ENCODE peak calls at places on chromosomes 4 and X, in nine cellular contexts. One of them, this sample, is unnamed.

GRCh38 chr4:185831125-185831815 is 19.3 kb upstream of the SORBS2 start:
- DNase-seq in cardiac fibroblast: no peak
- DNase-seq in transverse colon: no peak
- DNase-seq in skeletal muscle cell: no peak
- DNase-seq in astrocyte of the spinal cord: no peak
- DNase-seq in CD8-positive, alpha-beta T cell: no peak
- DNase-seq in small intestine: no peak
- DNase-seq in choroid plexus epithelial cell: no peak
- DNase-seq in IMR-90: no peak
- DNase-seq in this sample: no peak

GRCh38 chrX:44344194-44344593 is 722 bp upstream of the EFHC2 start:
- DNase-seq in cardiac fibroblast: no peak
- DNase-seq in transverse colon: peak; percentile 38
- DNase-seq in skeletal muscle cell: no peak
- DNase-seq in astrocyte of the spinal cord: no peak
- DNase-seq in CD8-positive, alpha-beta T cell: peak; percentile 69
- DNase-seq in small intestine: peak; percentile 9
- DNase-seq in choroid plexus epithelial cell: no peak
- DNase-seq in IMR-90: no peak
- DNase-seq in this sample: peak; percentile 24

GRCh38 chr4:36065274-36065871 is 178.9 kb downstream of the ARAP2 start:
- DNase-seq in cardiac fibroblast: no peak
- DNase-seq in transverse colon: no peak
- DNase-seq in skeletal muscle cell: no peak
- DNase-seq in astrocyte of the spinal cord: no peak
- DNase-seq in CD8-positive, alpha-beta T cell: no peak
- DNase-seq in small intestine: no peak
- DNase-seq in choroid plexus epithelial cell: no peak
- DNase-seq in IMR-90: no peak
- DNase-seq in this sample: no peak

GRCh38 chrX:55450259-55450658 is 1.7 kb upstream of the MAGEH1 start:
- DNase-seq in cardiac fibroblast: peak; percentile 7
- DNase-seq in transverse colon: no peak
- DNase-seq in skeletal muscle cell: peak; percentile 2
- DNase-seq in astrocyte of the spinal cord: no peak
- DNase-seq in CD8-positive, alpha-beta T cell: no peak
- DNase-seq in small intestine: peak; percentile 0
- DNase-seq in choroid plexus epithelial cell: peak; percentile 18
- DNase-seq in IMR-90: peak; percentile 12
- DNase-seq in this sample: no peak

GRCh38 chr4:138595731-138596465 is 353.7 kb upstream of the SLC7A11 start:
- DNase-seq in cardiac fibroblast: no peak
- DNase-seq in transverse colon: no peak
- DNase-seq in skeletal muscle cell: peak; percentile 22
- DNase-seq in astrocyte of the spinal cord: peak; percentile 35
- DNase-seq in CD8-positive, alpha-beta T cell: no peak
- DNase-seq in small intestine: no peak
- DNase-seq in choroid plexus epithelial cell: no peak
- DNase-seq in IMR-90: peak; percentile 70
- DNase-seq in this sample: no peak

GRCh38 chrX:104270212-104270611 is 15.5 kb upstream of the ESX1 start:
- DNase-seq in cardiac fibroblast: no peak
- DNase-seq in transverse colon: no peak
- DNase-seq in skeletal muscle cell: no peak
- DNase-seq in astrocyte of the spinal cord: no peak
- DNase-seq in CD8-positive, alpha-beta T cell: no peak
- DNase-seq in small intestine: no peak
- DNase-seq in choroid plexus epithelial cell: no peak
- DNase-seq in IMR-90: no peak
- DNase-seq in this sample: no peak

GRCh38 chr4:98873059-98873458 is 55.9 kb downstream of the EIF4E start:
- DNase-seq in cardiac fibroblast: peak; percentile 59
- DNase-seq in transverse colon: no peak
- DNase-seq in skeletal muscle cell: no peak
- DNase-seq in astrocyte of the spinal cord: peak; percentile 65
- DNase-seq in CD8-positive, alpha-beta T cell: no peak
- DNase-seq in small intestine: no peak
- DNase-seq in choroid plexus epithelial cell: peak; percentile 76
- DNase-seq in IMR-90: peak; percentile 35
- DNase-seq in this sample: no peak

GRCh38 chrX:113929004-113929403 is 654.9 kb upstream of the HTR2C start:
- DNase-seq in cardiac fibroblast: peak; percentile 48
- DNase-seq in transverse colon: peak; percentile 17
- DNase-seq in skeletal muscle cell: no peak
- DNase-seq in astrocyte of the spinal cord: peak; percentile 19
- DNase-seq in CD8-positive, alpha-beta T cell: no peak
- DNase-seq in small intestine: peak; percentile 0
- DNase-seq in choroid plexus epithelial cell: peak; percentile 25
- DNase-seq in IMR-90: peak; percentile 10
- DNase-seq in this sample: peak; percentile 8

GRCh38 chr4:12861422-12861821 is 622.7 kb downstream of the RAB28 start:
- DNase-seq in cardiac fibroblast: no peak
- DNase-seq in transverse colon: no peak
- DNase-seq in skeletal muscle cell: no peak
- DNase-seq in astrocyte of the spinal cord: no peak
- DNase-seq in CD8-positive, alpha-beta T cell: no peak
- DNase-seq in small intestine: no peak
- DNase-seq in choroid plexus epithelial cell: no peak
- DNase-seq in IMR-90: no peak
- DNase-seq in this sample: no peak

GRCh38 chrX:12865359-12865758 is 1.5 kb upstream of the TLR7 start:
- DNase-seq in cardiac fibroblast: peak; percentile 3
- DNase-seq in transverse colon: no peak
- DNase-seq in skeletal muscle cell: no peak
- DNase-seq in astrocyte of the spinal cord: no peak
- DNase-seq in CD8-positive, alpha-beta T cell: no peak
- DNase-seq in small intestine: no peak
- DNase-seq in choroid plexus epithelial cell: no peak
- DNase-seq in IMR-90: no peak
- DNase-seq in this sample: no peak

GRCh38 chrX:9342581-9343051 is 122.2 kb upstream of the TBL1X start:
- DNase-seq in cardiac fibroblast: peak; percentile 86
- DNase-seq in transverse colon: peak; percentile 85
- DNase-seq in skeletal muscle cell: no peak
- DNase-seq in astrocyte of the spinal cord: peak; percentile 83
- DNase-seq in CD8-positive, alpha-beta T cell: peak; percentile 53
- DNase-seq in small intestine: peak; percentile 73
- DNase-seq in choroid plexus epithelial cell: peak; percentile 85
- DNase-seq in IMR-90: peak; percentile 80
- DNase-seq in this sample: no peak
- H3K4me3 ChIP-seq in cardiac fibroblast: no peak overlapping the region
- H3K4me3 ChIP-seq in transverse colon: no peak overlapping the region
- H3K4me3 ChIP-seq in skeletal muscle cell: peak overlapping the region; percentile 30
- H3K4me3 ChIP-seq in astrocyte of the spinal cord: no peak overlapping the region
- H3K4me3 ChIP-seq in CD8-positive, alpha-beta T cell: peak overlapping the region; percentile 5
- H3K4me3 ChIP-seq in small intestine: peak overlapping the region; percentile 12
- H3K4me3 ChIP-seq in choroid plexus epithelial cell: peak overlapping the region; percentile 22
- H3K4me3 ChIP-seq in IMR-90: no peak overlapping the region
- H3K4me3 ChIP-seq in this sample: no peak overlapping the region

DNA sequence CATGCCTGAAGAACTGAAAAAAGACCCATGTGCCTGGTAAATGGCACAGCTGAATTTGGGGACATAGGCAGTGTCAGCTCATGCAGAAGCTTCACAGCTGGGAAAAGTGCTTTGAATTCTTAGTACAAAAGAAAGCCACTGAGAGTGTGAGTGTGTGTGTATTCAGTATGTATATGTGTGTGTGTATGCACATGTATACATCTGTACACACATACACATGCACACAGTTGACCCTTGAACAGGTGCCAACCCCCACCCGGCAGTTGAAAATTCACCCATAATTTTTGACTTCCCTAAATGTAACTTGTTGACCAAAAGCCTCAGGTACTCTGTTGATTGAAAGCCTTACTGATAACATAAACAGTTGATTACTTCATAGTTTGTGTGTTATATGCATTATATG is 49.5 kb upstream of the ENPP6 start:
- DNase-seq in cardiac fibroblast: no peak
- DNase-seq in transverse colon: no peak
- DNase-seq in skeletal muscle cell: no peak
- DNase-seq in astrocyte of the spinal cord: no peak
- DNase-seq in CD8-positive, alpha-beta T cell: no peak
- DNase-seq in small intestine: no peak
- DNase-seq in choroid plexus epithelial cell: no peak
- DNase-seq in IMR-90: no peak
- DNase-seq in this sample: no peak
- H3K4me3 ChIP-seq in cardiac fibroblast: no peak overlapping the region
- H3K4me3 ChIP-seq in transverse colon: no peak overlapping the region
- H3K4me3 ChIP-seq in skeletal muscle cell: no peak overlapping the region
- H3K4me3 ChIP-seq in astrocyte of the spinal cord: no peak overlapping the region
- H3K4me3 ChIP-seq in CD8-positive, alpha-beta T cell: no peak overlapping the region
- H3K4me3 ChIP-seq in small intestine: no peak overlapping the region
- H3K4me3 ChIP-seq in choroid plexus epithelial cell: no peak overlapping the region
- H3K4me3 ChIP-seq in IMR-90: no peak overlapping the region
- H3K4me3 ChIP-seq in this sample: peak overlapping the region; percentile 61

DNA sequence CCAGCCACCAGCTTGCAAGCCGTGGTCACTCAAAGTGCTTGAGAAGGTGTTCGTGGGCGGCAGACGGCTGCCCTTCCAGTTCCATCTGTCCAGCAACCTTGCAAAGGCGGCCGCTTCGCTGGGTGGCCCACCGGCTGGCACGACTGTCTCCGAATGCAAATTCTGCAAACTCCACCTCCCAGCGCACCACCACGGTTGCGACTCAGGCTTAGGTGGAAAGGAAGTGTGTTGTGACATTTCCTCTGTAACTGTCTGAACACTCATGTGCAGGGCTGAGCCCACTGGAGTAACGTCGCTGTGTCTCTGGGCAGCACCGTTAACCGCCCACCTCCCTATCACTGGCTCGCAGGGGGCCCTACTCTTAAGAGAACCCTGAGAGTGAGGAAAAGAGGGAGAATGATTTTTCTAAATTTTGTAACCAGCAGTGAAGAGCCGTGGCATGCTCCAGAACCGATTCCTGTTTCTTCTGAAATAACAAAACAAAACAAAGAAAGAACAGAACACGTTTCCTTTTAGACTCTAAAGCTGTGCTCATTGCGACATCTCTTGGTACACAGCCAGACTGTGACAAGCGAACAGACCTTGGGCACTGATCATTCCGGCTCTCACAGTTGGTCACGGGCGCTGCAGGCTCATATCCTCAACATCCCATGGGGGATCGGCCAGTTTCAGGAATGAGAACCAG is at the start of gene P2RY8:
- DNase-seq in cardiac fibroblast: peak; percentile 69
- DNase-seq in transverse colon: peak; percentile 74
- DNase-seq in skeletal muscle cell: peak; percentile 2
- DNase-seq in astrocyte of the spinal cord: no peak
- DNase-seq in CD8-positive, alpha-beta T cell: peak; percentile 86
- DNase-seq in small intestine: peak; percentile 35
- DNase-seq in choroid plexus epithelial cell: peak; percentile 41
- DNase-seq in IMR-90: no peak
- DNase-seq in this sample: peak; percentile 92
- H3K4me3 ChIP-seq in cardiac fibroblast: no peak within 1 kb of the TSS
- H3K4me3 ChIP-seq in transverse colon: peak within 1 kb of the TSS; percentile 28
- H3K4me3 ChIP-seq in skeletal muscle cell: no peak within 1 kb of the TSS
- H3K4me3 ChIP-seq in astrocyte of the spinal cord: no peak within 1 kb of the TSS
- H3K4me3 ChIP-seq in CD8-positive, alpha-beta T cell: peak within 1 kb of the TSS; percentile 71
- H3K4me3 ChIP-seq in small intestine: peak within 1 kb of the TSS; percentile 32
- H3K4me3 ChIP-seq in choroid plexus epithelial cell: no peak within 1 kb of the TSS
- H3K4me3 ChIP-seq in IMR-90: no peak within 1 kb of the TSS
- H3K4me3 ChIP-seq in this sample: peak within 1 kb of the TSS; percentile 98

GRCh38 chr4:10058371-10058770 is 37.1 kb upstream of the SLC2A9 start:
- DNase-seq in cardiac fibroblast: no peak
- DNase-seq in transverse colon: no peak
- DNase-seq in skeletal muscle cell: no peak
- DNase-seq in astrocyte of the spinal cord: no peak
- DNase-seq in CD8-positive, alpha-beta T cell: no peak
- DNase-seq in small intestine: no peak
- DNase-seq in choroid plexus epithelial cell: no peak
- DNase-seq in IMR-90: no peak
- DNase-seq in this sample: no peak
- H3K4me3 ChIP-seq in cardiac fibroblast: no peak overlapping the region
- H3K4me3 ChIP-seq in transverse colon: no peak overlapping the region
- H3K4me3 ChIP-seq in skeletal muscle cell: no peak overlapping the region
- H3K4me3 ChIP-seq in astrocyte of the spinal cord: no peak overlapping the region
- H3K4me3 ChIP-seq in CD8-positive, alpha-beta T cell: no peak overlapping the region
- H3K4me3 ChIP-seq in small intestine: no peak overlapping the region
- H3K4me3 ChIP-seq in choroid plexus epithelial cell: no peak overlapping the region
- H3K4me3 ChIP-seq in IMR-90: no peak overlapping the region
- H3K4me3 ChIP-seq in this sample: no peak overlapping the region

GRCh38 chr4:159071178-159071968 is 31.5 kb upstream of the RAPGEF2 start:
- DNase-seq in cardiac fibroblast: peak; percentile 77
- DNase-seq in transverse colon: no peak
- DNase-seq in skeletal muscle cell: peak; percentile 67
- DNase-seq in astrocyte of the spinal cord: peak; percentile 87
- DNase-seq in CD8-positive, alpha-beta T cell: no peak
- DNase-seq in small intestine: peak; percentile 77
- DNase-seq in choroid plexus epithelial cell: peak; percentile 79
- DNase-seq in IMR-90: peak; percentile 68
- DNase-seq in this sample: no peak
- H3K4me3 ChIP-seq in cardiac fibroblast: no peak overlapping the region
- H3K4me3 ChIP-seq in transverse colon: no peak overlapping the region
- H3K4me3 ChIP-seq in skeletal muscle cell: no peak overlapping the region
- H3K4me3 ChIP-seq in astrocyte of the spinal cord: no peak overlapping the region
- H3K4me3 ChIP-seq in CD8-positive, alpha-beta T cell: no peak overlapping the region
- H3K4me3 ChIP-seq in small intestine: no peak overlapping the region
- H3K4me3 ChIP-seq in choroid plexus epithelial cell: no peak overlapping the region
- H3K4me3 ChIP-seq in IMR-90: no peak overlapping the region
- H3K4me3 ChIP-seq in this sample: no peak overlapping the region

This sample was measured in Jurkat, Clone E6-1.